ENCODE peak calls at places on chromosome 9, in nine cellular contexts. M is GM06990; U is substantia nigra; A is amniotic stem cell; T is stimulated activated CD8-positive, alpha-beta memory T cell treated with anti-CD3 and anti-CD28 coated beads, Interleukin-2, amount 100 ng/mL, for 48 hours; K is AG09319; J is Right ventricle myocardium superior; Y is IMR-90; C is GM04503. W is an unnamed sample.

GRCh38 chr9:1008256-1008655 is 31.8 kb downstream of the DMRT3 start:
- DNase-seq in M (no peak), U (no peak), A (no peak), T (no peak), K (no peak), J (no peak), Y (peak), C (no peak), W (no peak)

GRCh38 chr9:8733096-8733954 is 933.7 kb upstream of the DMAC1 start:
- DNase-seq in M (no peak), U (peak), A (no peak), T (no peak), K (no peak), J (peak), Y (no peak), C (no peak), W (peak)

GRCh38 chr9:127777368-127777960 is 1.0 kb downstream of the SH2D3C start:
- DNase-seq in M (no peak), U (no peak), A (no peak), T (no peak), K (no peak), J (no peak), Y (no peak), C (no peak), W (no peak)

GRCh38 chr9:136521541-136521940 is 24.3 kb downstream of the NOTCH1 start:
- DNase-seq in M (no peak), U (no peak), A (no peak), T (no peak), K (no peak), J (peak), Y (no peak), C (no peak), W (no peak)

GRCh38 chr9:94479757-94480156 is 75.1 kb upstream of the PCAT7 start:
- DNase-seq in M (no peak), U (no peak), A (no peak), T (no peak), K (no peak), J (no peak), Y (no peak), C (no peak), W (no peak)

GRCh38 chr9:137316012-137316981 is 14.2 kb upstream of the NRARP start:
- DNase-seq in M (peak), U (no peak), A (no peak), T (no peak), K (no peak), J (peak), Y (no peak), C (no peak), W (no peak)

GRCh38 chr9:132797861-132798659 is 80.0 kb downstream of the AK8 start:
- DNase-seq in M (no peak), U (no peak), A (no peak), T (no peak), K (no peak), J (no peak), Y (no peak), C (no peak), W (no peak)

GRCh38 chr9:125633116-125633743 is 73.8 kb downstream of the MAPKAP1 start:
- DNase-seq in M (no peak), U (no peak), A (no peak), T (no peak), K (no peak), J (no peak), Y (no peak), C (no peak), W (no peak)

GRCh38 chr9:6944896-6945295 is 187.1 kb downstream of the KDM4C start:
- DNase-seq in M (no peak), U (no peak), A (no peak), T (no peak), K (no peak), J (no peak), Y (peak), C (no peak), W (peak)

GRCh38 chr9:89844535-89844934 is 239.7 kb downstream of the GADD45G start:
- DNase-seq in M (no peak), U (no peak), A (no peak), T (no peak), K (no peak), J (no peak), Y (no peak), C (no peak), W (no peak)